ENCODE peak calls at places on chromosomes 11 and 22, in ten cellular contexts. U is breast epithelium; L is amniotic stem cell; E is ELF-1; N is hypothalamus; A is H4; W is NCI-H345; F is Calu3; J is activated CD4-positive, alpha-beta T cell treated with anti-CD3 and anti-CD28 coated beads for 4 hours; X is thoracic aorta. H is an unnamed sample.

GRCh38 chr11:128380280-128380604 is 207.1 kb downstream of the ETS1 start:
- DNase-seq in U (no peak), L (no peak), E (no peak), N (no peak), A (no peak), W (no peak), F (no peak), J (no peak), X (no peak), H (no peak)

GRCh38 chr11:59802639-59803176 is 7.9 kb downstream of the MRPL16 start:
- DNase-seq in U (no peak), L (peak), E (peak), N (peak), A (no peak), W (peak), F (peak), J (peak), X (no peak), H (no peak)

GRCh38 chr22:33472462-33473344 is 414.5 kb upstream of the SYN3 start:
- DNase-seq in U (no peak), L (no peak), E (no peak), N (no peak), A (no peak), W (no peak), F (no peak), J (no peak), X (no peak), H (no peak)

GRCh38 chr22:24938741-24939341 is 7.7 kb downstream of the LHFPL7 start:
- DNase-seq in U (no peak), L (no peak), E (peak), N (no peak), A (peak), W (peak), F (peak), J (peak), X (no peak), H (no peak)

GRCh38 chr11:104918113-104918824 is 20.0 kb upstream of the CASP12 start:
- DNase-seq in U (no peak), L (peak), E (no peak), N (no peak), A (no peak), W (no peak), F (no peak), J (no peak), X (no peak), H (peak)

GRCh38 chr22:33049125-33049729 is 9.0 kb downstream of the SYN3 start:
- DNase-seq in U (peak), L (peak), E (peak), N (peak), A (peak), W (peak), F (peak), J (peak), X (peak), H (peak)

GRCh38 chr11:4493480-4493818 is 11.0 kb downstream of the OR52K1 start:
- DNase-seq in U (no peak), L (no peak), E (no peak), N (no peak), A (no peak), W (no peak), F (no peak), J (no peak), X (no peak), H (no peak)

GRCh38 chr11:66050581-66051231 is 1.5 kb upstream of the SF3B2 start:
- DNase-seq in U (no peak), L (no peak), E (peak), N (no peak), A (no peak), W (no peak), F (no peak), J (no peak), X (no peak), H (no peak)

GRCh38 chr22:48959496-48959895 is 868.2 kb downstream of the BRD1 start:
- DNase-seq in U (peak), L (no peak), E (no peak), N (no peak), A (no peak), W (no peak), F (no peak), J (no peak), X (no peak), H (no peak)

GRCh38 chr11:44564653-44565007 is 833 bp upstream of the CD82 start:
- DNase-seq in U (peak), L (peak), E (no peak), N (no peak), A (peak), W (peak), F (peak), J (no peak), X (peak), H (peak)

GRCh38 chr11:30855383-30856006 is 269.3 kb upstream of the MPPED2 start:
- DNase-seq in U (no peak), L (no peak), E (no peak), N (no peak), A (peak), W (no peak), F (no peak), J (no peak), X (no peak), H (no peak)

GRCh38 chr11:15123849-15124248 is 9.1 kb downstream of the INSC start:
- DNase-seq in U (no peak), L (peak), E (no peak), N (no peak), A (no peak), W (no peak), F (no peak), J (no peak), X (no peak), H (no peak)

GRCh38 chr11:35126000-35126878 is 12.7 kb upstream of the CD44 start:
- DNase-seq in U (no peak), L (no peak), E (no peak), N (no peak), A (no peak), W (no peak), F (no peak), J (peak), X (no peak), H (no peak)

GRCh38 chr22:44710474-44711235 is 8.7 kb downstream of the PRR5 start:
- DNase-seq in U (no peak), L (no peak), E (no peak), N (no peak), A (no peak), W (peak), F (no peak), J (peak), X (no peak), H (no peak)

GRCh38 chr22:48705159-48705916 is 1122.3 kb downstream of the BRD1 start:
- DNase-seq in U (no peak), L (no peak), E (no peak), N (no peak), A (no peak), W (no peak), F (no peak), J (no peak), X (no peak), H (no peak)

GRCh38 chr11:35413568-35413967 is 5.8 kb downstream of the SLC1A2 start:
- DNase-seq in U (no peak), L (no peak), E (no peak), N (no peak), A (no peak), W (no peak), F (no peak), J (no peak), X (no peak), H (no peak)

GRCh38 chr11:5553347-5553746 is 5.0 kb upstream of the OR52H1 start:
- DNase-seq in U (no peak), L (no peak), E (no peak), N (no peak), A (no peak), W (no peak), F (no peak), J (no peak), X (no peak), H (no peak)

GRCh38 chr22:37353839-37354238 is 71.5 kb downstream of the CYTH4 start:
- DNase-seq in U (no peak), L (no peak), E (no peak), N (no peak), A (no peak), W (no peak), F (no peak), J (no peak), X (no peak), H (no peak)

GRCh38 chr22:19480789-19481188 is 1.1 kb downstream of the CDC45 start:
- DNase-seq in U (no peak), L (no peak), E (no peak), N (no peak), A (no peak), W (no peak), F (no peak), J (no peak), X (no peak), H (no peak)

GRCh38 chr11:15349413-15349812 is 234.7 kb downstream of the INSC start:
- DNase-seq in U (no peak), L (no peak), E (no peak), N (no peak), A (no peak), W (no peak), F (no peak), J (no peak), X (no peak), H (no peak)

GRCh38 chr11:17423533-17424310 is 35.3 kb upstream of the KCNJ11 start:
- DNase-seq in U (no peak), L (no peak), E (no peak), N (no peak), A (no peak), W (no peak), F (peak), J (no peak), X (no peak), H (no peak)

GRCh38 chr11:112784323-112785073 is 176.7 kb upstream of the NCAM1 start:
- DNase-seq in U (peak), L (no peak), E (peak), N (peak), A (peak), W (no peak), F (peak), J (no peak), X (peak), H (no peak)

GRCh38 chr11:132300283-132300682 is 929.9 kb downstream of the NTM start:
- DNase-seq in U (no peak), L (no peak), E (no peak), N (no peak), A (no peak), W (no peak), F (no peak), J (no peak), X (no peak), H (no peak)

GRCh38 chr22:45807156-45807915 is 135.7 kb downstream of the ATXN10 start:
- DNase-seq in U (no peak), L (no peak), E (no peak), N (no peak), A (peak), W (no peak), F (peak), J (no peak), X (no peak), H (no peak)

GRCh38 chr11:67463186-67463585 is 5.9 kb downstream of the TMEM134 start:
- DNase-seq in U (no peak), L (no peak), E (peak), N (no peak), A (no peak), W (no peak), F (no peak), J (no peak), X (no peak), H (no peak)

GRCh38 chr22:50542416-50542927 is 3.2 kb upstream of the KLHDC7B start:
- DNase-seq in U (no peak), L (no peak), E (no peak), N (no peak), A (peak), W (no peak), F (no peak), J (no peak), X (no peak), H (no peak)

GRCh38 chr11:1505480-1505879 is 18.9 kb upstream of the MOB2 start:
- DNase-seq in U (no peak), L (no peak), E (peak), N (no peak), A (no peak), W (no peak), F (no peak), J (no peak), X (no peak), H (no peak)

GRCh38 chr22:29108137-29108536 is 35.3 kb downstream of the KREMEN1 start:
- DNase-seq in U (no peak), L (peak), E (no peak), N (no peak), A (no peak), W (no peak), F (no peak), J (no peak), X (no peak), H (no peak)

GRCh38 chr11:13291361-13291760 is 13.8 kb downstream of the BMAL1 start:
- DNase-seq in U (no peak), L (no peak), E (no peak), N (no peak), A (no peak), W (no peak), F (no peak), J (no peak), X (no peak), H (no peak)

H was measured in pulmonary artery endothelial cell.